ENCODE peak calls at places on chromosomes 12 and 14, in four cellular contexts. S, F, V and J are unnamed samples.

GRCh38 chr12:96208346-96208745 is 14.2 kb downstream of the ELK3 start:
- DNase-seq in S (no peak), F (no peak), V (no peak), J (peak)

GRCh38 chr14:89648510-89648909 is 231.5 kb upstream of the FOXN3 start:
- DNase-seq in S (no peak), F (no peak), V (no peak), J (no peak)

GRCh38 chr14:96197969-96198368 is 6.7 kb upstream of the BDKRB2 start:
- DNase-seq in S (no peak), F (no peak), V (no peak), J (no peak)

GRCh38 chr14:101963052-101963451 is 1.3 kb upstream of the DYNC1H1 start:
- DNase-seq in S (no peak), F (no peak), V (no peak), J (no peak)

GRCh38 chr14:52148371-52148770 is 79.5 kb upstream of the NID2 start:
- DNase-seq in S (no peak), F (no peak), V (no peak), J (no peak)

GRCh38 chr12:22046968-22047390 is 961 bp downstream of the CMAS start:
- DNase-seq in S (no peak), F (no peak), V (no peak), J (peak)

GRCh38 chr12:47935196-47935595 is 28.2 kb upstream of the TMEM106C start:
- DNase-seq in S (peak), F (no peak), V (no peak), J (peak)

GRCh38 chr12:132907216-132907615 is 19.8 kb upstream of the CHFR start:
- DNase-seq in S (no peak), F (no peak), V (no peak), J (no peak)

GRCh38 chr12:18595406-18595805 is 142.4 kb downstream of the PLCZ1 start:
- DNase-seq in S (no peak), F (no peak), V (no peak), J (no peak)

GRCh38 chr12:46453428-46453827 is 80.9 kb upstream of the SLC38A2 start:
- DNase-seq in S (no peak), F (no peak), V (no peak), J (no peak)

GRCh38 chr12:9669534-9669933 is at the start of gene CLEC2D:
- DNase-seq in S (no peak), F (peak), V (no peak), J (no peak)

GRCh38 chr14:34058510-34058909 is 107.6 kb upstream of the EGLN3 start:
- DNase-seq in S (no peak), F (no peak), V (no peak), J (no peak)

GRCh38 chr14:98437113-98437512 is 834.9 kb downstream of the BCL11B start:
- DNase-seq in S (no peak), F (no peak), V (no peak), J (no peak)

GRCh38 chr12:44436756-44437155 is 439.4 kb downstream of the NELL2 start:
- DNase-seq in S (no peak), F (no peak), V (no peak), J (no peak)

GRCh38 chr12:1935700-1936378 is 17.4 kb upstream of the CACNA2D4 start:
- DNase-seq in S (no peak), F (no peak), V (no peak), J (no peak)

GRCh38 chr12:125014526-125014925 is 21.1 kb downstream of the BRI3BP start:
- DNase-seq in S (no peak), F (no peak), V (no peak), J (no peak)

GRCh38 chr14:95870772-95871171 is 5.9 kb upstream of the TUNAR start:
- DNase-seq in S (no peak), F (no peak), V (no peak), J (no peak)

GRCh38 chr12:544941-545635 is 85.3 kb downstream of the B4GALNT3 start:
- DNase-seq in S (no peak), F (no peak), V (no peak), J (no peak)

GRCh38 chr12:87922721-87923120 is 106.5 kb downstream of the C12orf50 start:
- DNase-seq in S (no peak), F (no peak), V (no peak), J (no peak)

GRCh38 chr14:55789442-55789841 is 209.4 kb downstream of the KTN1 start:
- DNase-seq in S (no peak), F (no peak), V (no peak), J (peak)

GRCh38 chr12:92312463-92312970 is 166.9 kb upstream of the BTG1 start:
- DNase-seq in S (no peak), F (no peak), V (no peak), J (no peak)

GRCh38 chr14:66603945-66604344 is 96.0 kb downstream of the GPHN start:
- DNase-seq in S (no peak), F (no peak), V (no peak), J (no peak)

GRCh38 chr12:124026755-124027745 is 54.0 kb downstream of the ZNF664 start:
- DNase-seq in S (no peak), F (no peak), V (no peak), J (no peak)

GRCh38 chr14:54722791-54723432 is 156.0 kb downstream of the SAMD4A start:
- DNase-seq in S (no peak), F (no peak), V (no peak), J (peak)

GRCh38 chr14:39492267-39492666 is 60.0 kb upstream of the FBXO33 start:
- DNase-seq in S (no peak), F (no peak), V (no peak), J (peak)

GRCh38 chr12:109163150-109163549 is 46.8 kb downstream of the ACACB start:
- DNase-seq in S (no peak), F (no peak), V (no peak), J (no peak)

GRCh38 chr14:106268013-106268727 is 741.8 kb downstream of the TMEM121 start:
- DNase-seq in S (no peak), F (peak), V (peak), J (no peak)

GRCh38 chr12:26633591-26634210 is 199.3 kb downstream of the ITPR2 start:
- DNase-seq in S (no peak), F (no peak), V (no peak), J (peak)

GRCh38 chr14:89635615-89636014 is 218.6 kb upstream of the FOXN3 start:
- DNase-seq in S (no peak), F (no peak), V (no peak), J (no peak)

GRCh38 chr14:67396381-67396965 is 15.5 kb downstream of the PLEK2 start:
- DNase-seq in S (no peak), F (no peak), V (no peak), J (peak)

GRCh38 chr12:12451063-12451462 is 94.2 kb downstream of the BORCS5 start:
- DNase-seq in S (no peak), F (no peak), V (no peak), J (no peak)

GRCh38 chr14:106585692-106586091 is 1059.3 kb downstream of the TMEM121 start:
- DNase-seq in S (no peak), F (no peak), V (no peak), J (no peak)

GRCh38 chr14:29442720-29443119 is 484.9 kb downstream of the PRKD1 start:
- DNase-seq in S (no peak), F (no peak), V (no peak), J (no peak)

GRCh38 chr12:48832321-48833060 is 14.2 kb downstream of the CACNB3 start:
- DNase-seq in S (no peak), F (no peak), V (no peak), J (no peak)

GRCh38 chr12:10497602-10498001 is 8.1 kb upstream of the EIF2S3B start:
- DNase-seq in S (no peak), F (peak), V (no peak), J (peak)

GRCh38 chr12:64110864-64111263 is 111.2 kb downstream of the KICS2 start:
- DNase-seq in S (no peak), F (no peak), V (no peak), J (no peak)

GRCh38 chr14:76323331-76324050 is 52.4 kb upstream of the ESRRB start:
- DNase-seq in S (no peak), F (no peak), V (no peak), J (no peak)